ENCODE peak calls at places on chromosomes 2 and 18, in four cellular contexts. H, X, W and B are unnamed samples.

GRCh38 chr2:20613342-20613916 is 37.5 kb downstream of the HS1BP3 start:
- DNase-seq in H (no peak), X (no peak), W (no peak), B (no peak)

GRCh38 chr2:160566717-160567116 is 73.1 kb upstream of the RBMS1 start:
- DNase-seq in H (no peak), W (no peak), X (no peak), B (no peak)

GRCh38 chr2:24831216-24831615 is 38.0 kb downstream of the CENPO start:
- DNase-seq in X (no peak), H (no peak), W (no peak), B (no peak)

GRCh38 chr2:172252154-172252553 is 149.5 kb upstream of the DLX2 start:
- DNase-seq in H (no peak), W (no peak), X (no peak), B (no peak)

GRCh38 chr18:77012751-77013550 is 119.6 kb downstream of the MBP start:
- DNase-seq in W (no peak), H (no peak), X (no peak), B (no peak)

GRCh38 chr2:237689569-237690131 is 62.3 kb downstream of the LRRFIP1 start:
- DNase-seq in X (no peak), W (peak; percentile 79), H (no peak), B (no peak)

GRCh38 chr2:109604597-109604996 is 9.2 kb downstream of the SEPTIN10 start:
- DNase-seq in X (no peak), H (no peak), W (no peak), B (no peak)

GRCh38 chr18:36297419-36298112 is at the start of gene FHOD3:
- DNase-seq in W (peak; percentile 45), X (peak; percentile 87), H (peak; percentile 62), B (peak; percentile 55)

GRCh38 chr2:208250401-208250800 is 4.5 kb downstream of the IDH1 start:
- DNase-seq in X (no peak), W (no peak), H (no peak), B (no peak)

GRCh38 chr2:214765180-214765579 is 44.3 kb downstream of the BARD1 start:
- DNase-seq in W (no peak), X (no peak), H (no peak), B (no peak)

GRCh38 chr18:2303517-2304238 is 267.6 kb downstream of the METTL4 start:
- DNase-seq in H (no peak), X (no peak), W (no peak), B (no peak)

GRCh38 chr2:218898109-218898878 is 17.6 kb downstream of the WNT10A start:
- DNase-seq in X (peak; percentile 91), H (peak; percentile 81), W (peak; percentile 84), B (peak; percentile 90)

GRCh38 chr2:237904806-237905599 is 45.6 kb downstream of the RAMP1 start:
- DNase-seq in X (no peak), H (no peak), W (no peak), B (no peak)

GRCh38 chr2:71346065-71346464 is 14.5 kb downstream of the ZNF638 start:
- DNase-seq in H (no peak), X (no peak), W (no peak), B (no peak)

GRCh38 chr18:26422472-26423162 is 125.7 kb downstream of the KCTD1 start:
- DNase-seq in W (no peak), X (no peak), H (no peak), B (no peak)

GRCh38 chr2:3314626-3315025 is 63.0 kb downstream of the EIPR1 start:
- DNase-seq in W (no peak), H (no peak), X (no peak), B (no peak)

GRCh38 chr2:188870289-188870688 is 103.9 kb upstream of the COL3A1 start:
- DNase-seq in W (no peak), H (no peak), X (no peak), B (no peak)

GRCh38 chr2:168087406-168087805 is 160.0 kb downstream of the STK39 start:
- DNase-seq in X (no peak), H (no peak), W (no peak), B (no peak)

GRCh38 chr2:55779459-55780421 is 86.1 kb upstream of the PNPT1 start:
- DNase-seq in W (no peak), H (no peak), X (no peak), B (no peak)

GRCh38 chr2:203583696-203584095 is 48.6 kb upstream of the RAPH1 start:
- DNase-seq in H (no peak), X (no peak), W (peak; percentile 19), B (no peak)

GRCh38 chr2:20596193-20596972 is 54.5 kb downstream of the HS1BP3 start:
- DNase-seq in X (no peak), H (no peak), W (no peak), B (no peak)

GRCh38 chr2:215847718-215848117 is 165.6 kb downstream of the MREG start:
- DNase-seq in H (no peak), W (no peak), X (no peak), B (no peak)

GRCh38 chr2:162316590-162316989 is 1.9 kb downstream of the IFIH1 start:
- DNase-seq in W (no peak), X (no peak), H (no peak), B (no peak)

GRCh38 chr2:235238537-235238936 is 255.3 kb upstream of the AGAP1 start:
- DNase-seq in X (no peak), H (peak; percentile 18), W (peak; percentile 57), B (no peak)

GRCh38 chr18:46260016-46260878 is 156.1 kb downstream of the HAUS1 start:
- DNase-seq in X (no peak), W (no peak), H (no peak), B (no peak)

DNA sequence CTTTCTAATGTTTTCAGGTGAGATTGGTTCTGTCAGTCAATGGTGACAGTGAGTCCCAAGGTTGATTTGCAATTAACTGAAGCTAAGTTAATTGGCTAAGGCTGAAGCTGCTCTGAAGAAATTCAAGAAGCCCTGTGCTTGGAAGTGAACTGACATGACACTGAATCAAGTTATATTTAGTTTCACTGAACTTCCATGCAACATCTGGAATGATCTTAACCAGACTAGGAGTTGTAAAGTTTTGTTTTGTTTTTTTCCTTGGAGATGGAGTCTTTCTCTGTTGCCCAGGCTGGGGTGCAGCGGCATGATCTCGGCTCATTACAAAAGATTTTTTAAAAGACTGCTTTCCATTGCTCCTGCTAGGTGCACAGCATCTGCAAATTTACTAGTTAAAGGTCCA is 11.4 kb downstream of the SERPINB5 start:
- DNase-seq in H (no peak), W (no peak), X (no peak), B (no peak)
- TF ChIP-seq CTCF in H (no peak), W (no peak), X (no peak), B (no peak)

GRCh38 chr2:195280024-195280423 is 377.0 kb upstream of the SLC39A10 start:
- DNase-seq in H (peak; percentile 70), X (no peak), W (no peak), B (no peak)
- TF ChIP-seq CTCF in H (no peak), X (no peak), W (no peak), B (no peak)

GRCh38 chr2:85902496-85902895 is 13.7 kb upstream of the ST3GAL5 start:
- DNase-seq in W (no peak), X (no peak), H (no peak), B (no peak)
- TF ChIP-seq CTCF in W (no peak), X (no peak), H (no peak), B (no peak)

DNA sequence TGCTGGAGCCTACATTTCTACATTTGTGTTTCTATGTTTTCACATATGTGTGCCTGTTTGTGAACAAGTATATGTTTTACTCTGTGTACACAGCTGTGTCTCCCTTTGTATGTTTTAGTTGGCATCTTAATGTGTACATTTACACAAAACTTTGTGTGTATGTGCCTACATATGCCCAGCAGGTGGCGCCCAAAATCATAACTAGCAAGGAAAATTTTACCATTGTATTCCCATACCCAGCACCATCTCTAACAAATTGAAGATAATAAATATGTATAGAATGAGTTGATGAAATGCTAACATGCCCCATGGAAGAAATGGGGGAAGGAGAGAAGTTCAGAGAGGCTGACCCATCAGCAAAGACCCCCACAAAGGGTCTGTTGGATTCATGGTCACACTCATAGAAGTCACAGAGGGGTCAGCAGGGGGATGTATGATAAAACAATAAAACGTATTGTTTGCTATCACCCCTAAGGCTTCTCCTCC is 48.1 kb downstream of the PKDCC start:
- DNase-seq in H (peak; percentile 80), X (peak; percentile 77), W (peak; percentile 91), B (no peak)
- TF ChIP-seq CTCF in H (peak; percentile 76), X (peak; percentile 84), W (peak; percentile 68), B (peak; percentile 92)

DNA sequence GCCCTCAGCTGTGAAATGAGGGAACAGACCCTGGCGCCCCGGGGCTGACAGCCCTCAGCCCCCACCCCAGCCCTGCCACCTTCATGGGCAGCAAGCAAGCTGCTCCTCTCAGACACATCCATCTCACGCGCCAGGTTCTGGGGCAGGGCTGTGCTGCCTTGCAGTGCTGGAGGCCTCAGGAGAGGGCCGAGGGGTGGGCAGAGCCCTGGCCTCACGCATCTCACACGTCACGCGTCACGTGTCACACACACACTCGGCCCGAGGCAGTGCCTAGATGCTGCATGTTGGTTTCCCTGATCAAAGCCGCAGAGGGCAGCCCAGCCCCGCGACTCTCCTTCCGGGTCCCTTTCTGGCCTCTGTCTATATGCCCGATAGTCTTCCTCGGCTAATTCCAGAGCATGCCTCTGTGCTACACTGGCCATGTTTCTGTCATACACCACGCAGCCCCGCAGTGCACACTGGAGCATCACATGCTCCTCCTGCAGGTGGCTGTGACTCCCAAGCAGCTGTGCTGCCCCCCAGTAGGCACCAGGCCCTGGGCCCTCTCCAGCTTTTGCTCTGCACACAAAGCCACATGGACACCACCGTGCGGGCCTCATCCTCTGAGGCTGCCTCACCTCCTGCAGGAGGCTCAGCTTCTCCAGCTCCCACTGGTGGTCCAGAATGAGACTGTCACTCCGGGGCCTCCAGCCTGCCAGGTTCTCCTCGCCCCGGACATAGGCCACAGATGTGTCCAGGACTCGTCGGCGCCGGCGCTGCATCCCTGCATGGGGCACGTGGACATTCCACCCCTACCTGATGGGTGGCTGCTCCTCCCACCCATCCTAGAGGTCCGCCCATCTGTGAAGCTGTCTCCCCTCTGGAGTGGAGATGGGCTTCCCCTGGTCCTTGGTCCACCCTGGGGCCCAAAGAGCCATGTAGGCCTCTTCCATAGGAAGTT is 31.4 kb downstream of the AQP12A start:
- DNase-seq in X (no peak), H (no peak), W (no peak), B (no peak)
- TF ChIP-seq CTCF in X (no peak), H (no peak), W (no peak), B (no peak)

DNA sequence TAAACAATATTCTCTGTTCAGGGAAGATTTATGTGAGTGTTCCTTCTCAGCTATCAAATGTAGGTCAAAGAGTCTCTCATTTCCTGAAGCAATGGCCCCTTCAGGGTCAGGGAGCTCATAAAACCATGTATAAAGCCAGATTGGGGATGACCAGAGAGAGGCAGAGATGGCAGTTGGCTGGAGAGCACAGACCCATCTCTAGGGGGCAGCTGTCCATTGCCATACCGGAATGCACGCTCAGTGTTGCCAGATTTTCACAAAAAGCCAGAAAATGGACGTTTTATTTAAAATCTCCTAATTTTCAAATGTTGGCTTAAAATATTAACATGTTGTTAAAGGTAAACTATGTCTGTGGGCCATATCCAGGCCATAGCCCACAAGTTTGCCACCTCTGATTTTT is 1920.7 kb upstream of the CELF4 start:
- DNase-seq in X (peak; percentile 33), W (no peak), H (no peak), B (no peak)
- TF ChIP-seq CTCF in X (peak; percentile 64), W (no peak), H (no peak), B (no peak)

GRCh38 chr2:54499666-54500065 is 43.5 kb downstream of the SPTBN1 start:
- DNase-seq in X (no peak), H (no peak), W (peak; percentile 31), B (no peak)

GRCh38 chr2:54500404-54501147 is 44.4 kb downstream of the SPTBN1 start:
- DNase-seq in H (no peak), W (no peak), X (no peak), B (no peak)

GRCh38 chr2:54494087-54494486 is 38.0 kb downstream of the SPTBN1 start:
- DNase-seq in X (no peak), H (no peak), W (no peak), B (no peak)

GRCh38 chr2:54496920-54497319 is 40.8 kb downstream of the SPTBN1 start:
- DNase-seq in W (no peak), H (no peak), X (no peak), B (no peak)

GRCh38 chr2:54497738-54498680 is 41.9 kb downstream of the SPTBN1 start:
- DNase-seq in H (peak; percentile 16), W (peak; percentile 19), X (peak; percentile 68), B (no peak)
- TF ChIP-seq CTCF in H (peak; percentile 57), W (no peak), X (peak; percentile 48), B (no peak)